ENCODE peak calls at places on chromosomes 1 and 21, in five cellular contexts. D is iPS-NIHi11; O is T-helper 2 cell treated with Interferon-gamma antibody and Interleukin-4, amounts not matched to agents 5 μg/mL and 100 μg/mL, for 36 hours; B is endothelial cell; P is dorsolateral prefrontal cortex. V is an unnamed sample.

GRCh38 chr1:161013591-161014513 is 7.1 kb downstream of the F11R start:
- DNase-seq in D (peak; percentile 65), O (peak; percentile 81), B (peak; percentile 79), P (peak; percentile 54), V (peak; percentile 57)

GRCh38 chr1:171245458-171246064 is 2.7 kb upstream of the FMO1 start:
- DNase-seq in D (peak; percentile 67), O (no peak), B (peak; percentile 42), P (no peak), V (peak; percentile 11)

GRCh38 chr1:231183875-231184590 is 22.2 kb downstream of the TRIM67 start:
- DNase-seq in D (peak; percentile 37), O (no peak), B (no peak), P (no peak), V (no peak)

GRCh38 chr1:109531826-109532364 is 7.8 kb upstream of the GPR61 start:
- DNase-seq in D (no peak), O (no peak), B (no peak), P (no peak), V (no peak)

GRCh38 chr1:115189814-115190541 is 100.7 kb upstream of the TSPAN2 start:
- DNase-seq in D (no peak), O (no peak), B (no peak), P (no peak), V (no peak)

GRCh38 chr1:28078680-28079626 is 9.5 kb downstream of the EYA3 start:
- DNase-seq in D (no peak), O (no peak), B (no peak), P (no peak), V (no peak)

GRCh38 chr1:116332461-116332860 is 40.6 kb upstream of the ATP1A1 start:
- DNase-seq in D (no peak), O (no peak), B (no peak), P (no peak), V (no peak)

GRCh38 chr1:117636637-117637425 is 31.0 kb downstream of the TENT5C start:
- DNase-seq in D (no peak), O (no peak), B (no peak), P (no peak), V (no peak)

GRCh38 chr1:161720341-161720887 is 930 bp upstream of the FCRLB start:
- DNase-seq in D (no peak), O (no peak), B (no peak), P (no peak), V (no peak)

GRCh38 chr1:89516055-89516454 is 8.6 kb upstream of the LRRC8B start:
- DNase-seq in D (no peak), O (no peak), B (no peak), P (no peak), V (no peak)

GRCh38 chr1:14698206-14698605 is 99.7 kb downstream of the KAZN start:
- DNase-seq in D (no peak), O (no peak), B (no peak), P (no peak), V (no peak)

GRCh38 chr21:29271927-29272333 is 26.8 kb upstream of the BACH1 start:
- DNase-seq in D (no peak), O (no peak), B (no peak), P (no peak), V (no peak)

GRCh38 chr1:2415801-2416208 is 3.4 kb upstream of the PEX10 start:
- DNase-seq in D (no peak), O (peak; percentile 35), B (no peak), P (no peak), V (peak; percentile 37)

GRCh38 chr1:89724369-89725015 is 91.6 kb downstream of the LRRC8C start:
- DNase-seq in D (no peak), O (peak; percentile 84), B (no peak), P (no peak), V (no peak)

GRCh38 chr1:205907794-205908193 is 35.5 kb downstream of the SLC26A9 start:
- DNase-seq in D (peak; percentile 41), O (no peak), B (peak; percentile 56), P (no peak), V (no peak)

GRCh38 chr1:98315309-98315708 is 346.2 kb upstream of the SNX7 start:
- DNase-seq in D (no peak), O (no peak), B (no peak), P (no peak), V (no peak)

GRCh38 chr1:182386980-182387379 is 4.6 kb downstream of the GLUL start:
- DNase-seq in D (no peak), O (no peak), B (no peak), P (no peak), V (no peak)

GRCh38 chr21:32141009-32141357 is 137.9 kb downstream of the MIS18A start:
- DNase-seq in D (no peak), O (no peak), B (no peak), P (no peak), V (no peak)

GRCh38 chr1:52633291-52633754 is 355 bp downstream of the SHISAL2A start:
- DNase-seq in D (no peak), O (peak; percentile 14), B (peak; percentile 34), P (no peak), V (peak; percentile 22)

GRCh38 chr1:174982971-174983689 is 16.6 kb upstream of the CACYBP start:
- DNase-seq in D (peak; percentile 21), O (no peak), B (peak; percentile 46), P (no peak), V (no peak)

GRCh38 chr1:209884665-209885117 is 53.3 kb upstream of the SYT14 start:
- DNase-seq in D (peak; percentile 39), O (peak; percentile 75), B (no peak), P (peak; percentile 86), V (no peak)

GRCh38 chr1:40847023-40847740 is 15.0 kb downstream of the CITED4 start:
- DNase-seq in D (no peak), O (no peak), B (no peak), P (no peak), V (no peak)

GRCh38 chr21:45040114-45040715 is 34.2 kb upstream of the ADARB1 start:
- DNase-seq in D (no peak), O (no peak), B (no peak), P (no peak), V (no peak)

GRCh38 chr1:33220701-33221384 is 35.4 kb upstream of the ZNF362 start:
- DNase-seq in D (peak; percentile 46), O (no peak), B (no peak), P (no peak), V (no peak)

GRCh38 chr1:232922475-232922874 is 27.9 kb upstream of the NTPCR start:
- DNase-seq in D (no peak), O (no peak), B (no peak), P (no peak), V (no peak)

GRCh38 chr1:110672001-110672752 is 2.6 kb downstream of the KCNA3 start:
- DNase-seq in D (peak; percentile 44), O (peak; percentile 83), B (no peak), P (peak; percentile 67), V (peak; percentile 60)

GRCh38 chr1:177913762-177914540 is 55.9 kb downstream of the SEC16B start:
- DNase-seq in D (peak; percentile 61), O (no peak), B (peak; percentile 44), P (no peak), V (no peak)

GRCh38 chr1:115958866-115959265 is 17.4 kb upstream of the SLC22A15 start:
- DNase-seq in D (no peak), O (no peak), B (no peak), P (no peak), V (no peak)

GRCh38 chr1:152449661-152450060 is 35.6 kb upstream of the CRNN start:
- DNase-seq in D (no peak), O (no peak), B (no peak), P (no peak), V (no peak)

GRCh38 chr1:150429805-150430204 is 57.4 kb upstream of the TARS2 start:
- DNase-seq in D (no peak), O (no peak), B (no peak), P (no peak), V (no peak)

GRCh38 chr1:100323428-100324106 is 28.7 kb upstream of the CDC14A start:
- DNase-seq in D (no peak), O (no peak), B (no peak), P (no peak), V (no peak)

GRCh38 chr1:205421728-205422127 is at the start of gene LEMD1:
- DNase-seq in D (no peak), O (no peak), B (no peak), P (no peak), V (no peak)

GRCh38 chr1:17316704-17317103 is 8.7 kb downstream of the PADI4 start:
- DNase-seq in D (no peak), O (no peak), B (no peak), P (no peak), V (no peak)

GRCh38 chr1:8660455-8660854 is 157.0 kb downstream of the RERE start:
- DNase-seq in D (no peak), O (no peak), B (no peak), P (peak; percentile 84), V (no peak)

GRCh38 chr1:110594466-110595076 is 11.6 kb downstream of the KCNA2 start:
- DNase-seq in D (no peak), O (no peak), B (no peak), P (peak; percentile 69), V (no peak)

GRCh38 chr1:168613689-168614655 is 37.6 kb downstream of the XCL1 start:
- DNase-seq in D (no peak), O (no peak), B (no peak), P (no peak), V (no peak)

GRCh38 chr1:24927886-24928630 is 2.0 kb downstream of the RUNX3 start:
- DNase-seq in D (no peak), O (no peak), B (no peak), P (no peak), V (no peak)

GRCh38 chr1:175043824-175044223 is 20.6 kb upstream of the MRPS14 start:
- DNase-seq in D (no peak), O (no peak), B (no peak), P (no peak), V (no peak)

V was measured in CD4-positive, alpha-beta T cell.